ENCODE peak calls at places on chromosome 2, in nine cellular contexts. I is K562; O is fibroblast of lung; V is body of pancreas; W is IMR-90; K is lower lobe of right lung; C is psoas muscle; U is PC-9; D is CD8-positive, alpha-beta T cell. Q is an unnamed sample. For H3K36me3, the result is how much of the 10 kb centered on the place peaks cover.

GRCh38 chr2:191225690-191226089 is 19.5 kb upstream of the MYO1B start:
- DNase-seq in I (no peak), O (no peak), V (no peak), W (no peak), K (no peak), C (no peak), U (no peak), D (no peak), Q (no peak)

GRCh38 chr2:16664809-16665745 is 557 bp downstream of the CYRIA start:
- DNase-seq in I (no peak), O (no peak), V (no peak), W (no peak), K (no peak), C (peak), U (no peak), D (no peak), Q (no peak)

GRCh38 chr2:112121682-112122254 is 16.4 kb upstream of the FBLN7 start:
- DNase-seq in I (no peak), O (peak), V (peak), W (peak), K (no peak), C (no peak), U (no peak), D (peak), Q (no peak)

GRCh38 chr2:104733544-104733943 is 120.4 kb upstream of the POU3F3 start:
- DNase-seq in I (peak), O (no peak), V (peak), W (no peak), K (no peak), C (no peak), U (peak), D (no peak), Q (no peak)

GRCh38 chr2:192534076-192534475 is 339.3 kb upstream of the TMEFF2 start:
- DNase-seq in I (no peak), O (no peak), V (no peak), W (no peak), K (no peak), C (no peak), U (no peak), D (no peak), Q (no peak)

GRCh38 chr2:10019174-10019971 is 24.0 kb upstream of the KLF11 start:
- DNase-seq in I (no peak), O (peak), V (no peak), W (peak), K (peak), C (no peak), U (no peak), D (no peak), Q (no peak)

GRCh38 chr2:10818986-10819385 is 6.4 kb upstream of the PDIA6 start:
- DNase-seq in I (no peak), O (no peak), V (no peak), W (no peak), K (no peak), C (no peak), U (no peak), D (no peak), Q (no peak)

GRCh38 chr2:15957881-15958713 is 17.7 kb downstream of the MYCN start:
- DNase-seq in I (no peak), O (no peak), V (no peak), W (no peak), K (no peak), C (no peak), U (no peak), D (no peak), Q (no peak)

GRCh38 chr2:219248845-219249202 is 3.5 kb downstream of the STK16 start:
- DNase-seq in I (no peak), O (no peak), V (no peak), W (no peak), K (no peak), C (no peak), U (no peak), D (no peak), Q (no peak)

GRCh38 chr2:177340158-177340557 is 52.4 kb upstream of the AGPS start:
- DNase-seq in I (no peak), O (no peak), V (no peak), W (peak), K (no peak), C (no peak), U (no peak), D (no peak), Q (no peak)

GRCh38 chr2:192983173-192983572 is 788.4 kb upstream of the TMEFF2 start:
- DNase-seq in I (no peak), O (no peak), V (no peak), W (no peak), K (no peak), C (no peak), U (no peak), D (no peak), Q (no peak)

GRCh38 chr2:234640657-234641056 is 143.8 kb upstream of the ARL4C start:
- DNase-seq in I (no peak), O (no peak), V (no peak), W (peak), K (no peak), C (no peak), U (no peak), D (no peak), Q (no peak)

GRCh38 chr2:224311226-224311625 is 90.7 kb downstream of the FAM124B start:
- DNase-seq in I (no peak), O (peak), V (no peak), W (no peak), K (no peak), C (no peak), U (no peak), D (no peak), Q (no peak)

GRCh38 chr2:65435625-65436168 is 3.3 kb upstream of the SPRED2 start:
- DNase-seq in I (peak), O (peak), V (peak), W (peak), K (peak), C (peak), U (peak), D (no peak), Q (peak)

GRCh38 chr2:219434718-219435525 is at the start of gene SPEG:
- DNase-seq in I (no peak), O (no peak), V (no peak), W (no peak), K (no peak), C (peak), U (no peak), D (no peak), Q (no peak)

GRCh38 chr2:25332571-25332970 is 9.2 kb downstream of the DNMT3A start:
- DNase-seq in I (no peak), O (no peak), V (peak), W (no peak), K (no peak), C (peak), U (no peak), D (no peak), Q (no peak)

GRCh38 chr2:230748087-230748486 is 35.4 kb downstream of the CAB39 start:
- DNase-seq in I (peak), O (no peak), V (no peak), W (no peak), K (no peak), C (no peak), U (no peak), D (no peak), Q (no peak)

GRCh38 chr2:35933031-35933430 is 422.5 kb upstream of the CRIM1 start:
- DNase-seq in I (no peak), O (peak), V (no peak), W (peak), K (no peak), C (no peak), U (no peak), D (no peak), Q (no peak)

GRCh38 chr2:187976259-187976658 is 315.4 kb upstream of the GULP1 start:
- DNase-seq in I (no peak), O (no peak), V (no peak), W (no peak), K (no peak), C (no peak), U (no peak), D (no peak), Q (no peak)

GRCh38 chr2:55916473-55917049 is 7.0 kb downstream of the EFEMP1 start:
- DNase-seq in I (no peak), O (peak), V (no peak), W (peak), K (no peak), C (no peak), U (no peak), D (no peak), Q (no peak)

GRCh38 chr2:168603439-168603961 is 147.4 kb downstream of the CERS6 start:
- DNase-seq in I (no peak), O (peak), V (no peak), W (peak), K (no peak), C (no peak), U (no peak), D (no peak), Q (no peak)

GRCh38 chr2:109376796-109377495 is 236.8 kb downstream of the SEPTIN10 start:
- DNase-seq in I (no peak), O (no peak), V (no peak), W (peak), K (no peak), C (peak), U (no peak), D (no peak), Q (peak)

GRCh38 chr2:15986644-15987043 is 46.3 kb downstream of the MYCN start:
- DNase-seq in I (no peak), O (no peak), V (no peak), W (no peak), K (no peak), C (no peak), U (no peak), D (no peak), Q (no peak)

GRCh38 chr2:40433739-40434138 is 18.2 kb downstream of the SLC8A1 start:
- DNase-seq in I (no peak), O (no peak), V (no peak), W (no peak), K (no peak), C (no peak), U (no peak), D (no peak), Q (no peak)

GRCh38 chr2:239146741-239147181 is 254.1 kb downstream of the HDAC4 start:
- DNase-seq in I (no peak), O (no peak), V (no peak), W (no peak), K (peak), C (peak), U (no peak), D (no peak), Q (no peak)

GRCh38 chr2:42569883-42570282 is 1.5 kb downstream of the MTA3 start:
- DNase-seq in I (no peak), O (no peak), V (no peak), W (no peak), K (no peak), C (no peak), U (no peak), D (no peak), Q (no peak)

GRCh38 chr2:121583555-121583954 is 52.9 kb downstream of the RNU4ATAC start:
- DNase-seq in I (no peak), O (no peak), V (no peak), W (no peak), K (no peak), C (no peak), U (no peak), D (no peak), Q (no peak)

GRCh38 chr2:168798076-168798887 is 4.2 kb upstream of the NOSTRIN start:
- DNase-seq in I (peak), O (no peak), V (no peak), W (no peak), K (no peak), C (no peak), U (no peak), D (no peak), Q (no peak)

GRCh38 chr2:132404056-132404455 is 12.5 kb upstream of the GPR39 start:
- DNase-seq in I (no peak), O (no peak), V (no peak), W (no peak), K (no peak), C (no peak), U (no peak), D (no peak), Q (no peak)

GRCh38 chr2:20378341-20378740 is 27.7 kb upstream of the PUM2 start:
- DNase-seq in I (no peak), O (no peak), V (no peak), W (no peak), K (no peak), C (no peak), U (no peak), D (no peak), Q (no peak)

GRCh38 chr2:95062716-95063400 is 37.4 kb downstream of the MAL start:
- DNase-seq in I (no peak), O (no peak), V (no peak), W (no peak), K (no peak), C (no peak), U (peak), D (no peak), Q (no peak)

GRCh38 chr2:80020061-80020460 is 284.5 kb downstream of the LRRTM1 start:
- DNase-seq in I (no peak), O (no peak), V (no peak), W (peak), K (no peak), C (no peak), U (no peak), D (no peak), Q (no peak)

GRCh38 chr2:226699321-226699720 is 100.3 kb downstream of the IRS1 start:
- DNase-seq in I (no peak), O (peak), V (peak), W (peak), K (no peak), C (peak), U (no peak), D (no peak), Q (peak)

GRCh38 chr2:63249146-63249545 is 198.5 kb downstream of the OTX1 start:
- DNase-seq in I (no peak), O (no peak), V (no peak), W (no peak), K (no peak), C (no peak), U (no peak), D (no peak), Q (no peak)
- H3K27ac ChIP-seq in I (no peak), O (no peak), V (no peak), W (no peak), K (no peak), C (no peak), U (no peak), D (no peak), Q (no peak)

GRCh38 chr2:181106789-181107418 is 126.5 kb downstream of the UBE2E3 start:
- DNase-seq in I (no peak), O (peak), V (no peak), W (peak), K (no peak), C (no peak), U (peak), D (no peak), Q (no peak)
- TF ChIP-seq CTCF in I (no peak), O (no peak), V (no peak), W (no peak), K (no peak), C (no peak), U (no peak), D (no peak), Q (no peak)

GRCh38 chr2:240465268-240465764 is 29.9 kb downstream of the GPC1 start:
- DNase-seq in I (no peak), O (no peak), V (peak), W (no peak), K (peak), C (peak), U (no peak), D (no peak), Q (peak)
- H3K36me3 ChIP-seq in I (under half), O (under half), V (under half), W (under half), K (under half), C (under half), U (under half), D (under half), Q (under half)

GRCh38 chr2:174343638-174344455 is 9.1 kb downstream of the SP9 start:
- DNase-seq in I (no peak), O (no peak), V (no peak), W (no peak), K (no peak), C (no peak), U (no peak), D (no peak), Q (no peak)

GRCh38 chr2:174341995-174342571 is 7.3 kb downstream of the SP9 start:
- DNase-seq in I (no peak), O (no peak), V (no peak), W (no peak), K (no peak), C (no peak), U (no peak), D (no peak), Q (no peak)

GRCh38 chr2:174344716-174345472 is 10.1 kb downstream of the SP9 start:
- DNase-seq in I (no peak), O (peak), V (no peak), W (peak), K (no peak), C (no peak), U (no peak), D (no peak), Q (no peak)

GRCh38 chr2:174342600-174343342 is 8.0 kb downstream of the SP9 start:
- DNase-seq in I (no peak), O (no peak), V (no peak), W (no peak), K (no peak), C (no peak), U (no peak), D (no peak), Q (no peak)

GRCh38 chr2:174343343-174343637 is 8.5 kb downstream of the SP9 start:
- DNase-seq in I (no peak), O (no peak), V (no peak), W (no peak), K (no peak), C (no peak), U (no peak), D (no peak), Q (no peak)
- H3K27ac ChIP-seq in I (no peak), O (no peak), V (no peak), W (no peak), K (no peak), C (no peak), U (no peak), D (no peak), Q (no peak)

DNA sequence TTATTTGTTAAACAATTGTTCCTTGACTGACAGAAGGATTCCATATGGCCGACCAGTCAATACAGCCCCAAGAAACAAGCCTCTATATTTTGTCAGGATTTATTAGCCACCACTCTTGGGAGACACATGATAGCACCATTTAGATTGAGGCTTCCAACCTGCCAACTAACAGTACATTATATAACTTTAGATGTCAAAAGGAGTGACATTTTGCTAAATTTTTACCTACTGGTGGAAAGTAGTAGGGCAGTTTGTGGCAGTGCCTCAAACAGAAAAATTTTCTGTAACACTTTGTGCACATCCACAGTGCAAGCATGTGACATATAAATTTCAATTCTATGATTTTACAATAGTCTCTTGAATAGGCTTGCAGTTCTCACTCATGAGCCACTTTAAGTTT is 464.0 kb downstream of the TRIB2 start:
- DNase-seq in I (no peak), O (no peak), V (no peak), W (no peak), K (no peak), C (no peak), U (no peak), D (no peak), Q (no peak)
- TF ChIP-seq CTCF in I (no peak), O (no peak), V (no peak), W (no peak), K (no peak), C (no peak), U (no peak), D (no peak), Q (no peak)

GRCh38 chr2:175131252-175131651 is 36.8 kb downstream of the ATF2 start:
- DNase-seq in I (no peak), O (no peak), V (no peak), W (no peak), K (no peak), C (no peak), U (no peak), D (no peak), Q (no peak)

GRCh38 chr2:175123254-175123653 is 44.7 kb downstream of the ATF2 start:
- DNase-seq in I (no peak), O (no peak), V (no peak), W (no peak), K (no peak), C (no peak), U (no peak), D (no peak), Q (no peak)

DNA sequence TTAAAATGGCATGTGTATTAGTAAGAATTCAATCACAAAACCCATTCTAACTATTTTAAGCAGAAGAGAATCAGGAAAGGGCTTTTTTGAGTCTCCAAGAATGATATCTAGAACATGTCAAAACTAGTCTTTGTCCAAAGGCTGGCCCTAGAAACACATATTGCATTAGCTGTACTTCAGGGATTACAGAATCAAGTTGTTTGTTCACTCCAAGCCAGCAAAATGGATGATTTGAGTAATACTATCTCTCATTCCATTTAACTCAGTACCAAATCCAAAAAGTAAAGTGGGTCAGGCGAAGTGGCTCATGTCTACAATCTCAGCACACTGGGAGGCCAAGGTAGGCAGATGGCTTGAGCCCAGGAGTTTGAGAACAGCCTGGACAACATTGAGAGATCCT is 41.3 kb downstream of the ATF2 start:
- DNase-seq in I (no peak), O (no peak), V (no peak), W (no peak), K (no peak), C (no peak), U (no peak), D (no peak), Q (no peak)
- H3K36me3 ChIP-seq in I (half or more), O (under half), V (under half), W (under half), K (under half), C (under half), U (under half), D (under half), Q (under half)

GRCh38 chr2:172929644-172930043 is 146.0 kb upstream of the MAP3K20 start:
- DNase-seq in I (no peak), O (no peak), V (no peak), W (no peak), K (no peak), C (no peak), U (no peak), D (no peak), Q (no peak)
- H3K27ac ChIP-seq in I (no peak), O (no peak), V (no peak), W (no peak), K (peak), C (no peak), U (no peak), D (no peak), Q (peak)

GRCh38 chr2:740446-741293 is 63.5 kb upstream of the TMEM18 start:
- DNase-seq in I (peak), O (peak), V (peak), W (peak), K (peak), C (peak), U (peak), D (no peak), Q (no peak)
- TF ChIP-seq CTCF in I (peak), O (no peak), V (no peak), W (no peak), K (no peak), C (no peak), U (no peak), D (no peak), Q (no peak)

GRCh38 chr2:215361211-215361875 is 49.5 kb downstream of the ATIC start:
- DNase-seq in I (no peak), O (peak), V (no peak), W (peak), K (no peak), C (no peak), U (no peak), D (no peak), Q (no peak)
- H3K36me3 ChIP-seq in I (under half), O (under half), V (under half), W (half or more), K (half or more), C (half or more), U (under half), D (under half), Q (under half)

Q was measured in right atrium auricular region.